ENCODE peak calls at places on chromosome 15, in seven cellular contexts. I, T, O, R, A, F and M are unnamed samples.

GRCh38 chr15:45991863-45992262 is 357.0 kb downstream of the SQOR start:
- DNase-seq in I (no peak), T (no peak), O (no peak), R (no peak), A (no peak), F (no peak), M (no peak)

GRCh38 chr15:83848315-83849050 is 194.6 kb downstream of the ADAMTSL3 start:
- DNase-seq in I (peak), T (no peak), O (no peak), R (no peak), A (no peak), F (no peak), M (no peak)

GRCh38 chr15:62966294-62966693 is 76.3 kb upstream of the TPM1 start:
- DNase-seq in I (no peak), T (no peak), O (no peak), R (no peak), A (no peak), F (no peak), M (no peak)

GRCh38 chr15:89009080-89009479 is 79.2 kb upstream of the ABHD2 start:
- DNase-seq in I (no peak), T (no peak), O (no peak), R (no peak), A (no peak), F (no peak), M (no peak)

GRCh38 chr15:73746883-73747282 is 6.3 kb downstream of the INSYN1 start:
- DNase-seq in I (no peak), T (no peak), O (no peak), R (no peak), A (no peak), F (no peak), M (no peak)

GRCh38 chr15:91921821-91922198 is 68.3 kb downstream of the SLCO3A1 start:
- DNase-seq in I (no peak), T (no peak), O (no peak), R (no peak), A (no peak), F (peak), M (no peak)

GRCh38 chr15:38991126-38991525 is 426.5 kb upstream of the RASGRP1 start:
- DNase-seq in I (peak), T (no peak), O (no peak), R (no peak), A (no peak), F (peak), M (no peak)

GRCh38 chr15:56045068-56045748 is 51.8 kb upstream of the NEDD4 start:
- DNase-seq in I (peak), T (no peak), O (no peak), R (no peak), A (no peak), F (no peak), M (no peak)

GRCh38 chr15:39282663-39283208 is 298.1 kb upstream of the THBS1 start:
- DNase-seq in I (no peak), T (no peak), O (no peak), R (no peak), A (no peak), F (no peak), M (no peak)

GRCh38 chr15:58179741-58180381 is 41.7 kb downstream of the AQP9 start:
- DNase-seq in I (peak), T (no peak), O (no peak), R (no peak), A (no peak), F (no peak), M (no peak)

GRCh38 chr15:87720235-87720634 is 536.3 kb downstream of the NTRK3 start:
- DNase-seq in I (no peak), T (no peak), O (no peak), R (no peak), A (no peak), F (no peak), M (no peak)

GRCh38 chr15:85711590-85712192 is 83.0 kb downstream of the KLHL25 start:
- DNase-seq in I (no peak), T (no peak), O (no peak), R (no peak), A (no peak), F (no peak), M (no peak)

GRCh38 chr15:31327674-31328424 is 1.2 kb downstream of the KLF13 start:
- DNase-seq in I (peak), T (peak), O (peak), R (peak), A (peak), F (peak), M (peak)

GRCh38 chr15:74385442-74386132 is 18.1 kb upstream of the CYP11A1 start:
- DNase-seq in I (no peak), T (no peak), O (peak), R (no peak), A (no peak), F (no peak), M (peak)

GRCh38 chr15:84699538-84700191 is 16.3 kb downstream of the SEC11A start:
- DNase-seq in I (no peak), T (no peak), O (no peak), R (no peak), A (no peak), F (no peak), M (no peak)

GRCh38 chr15:29747837-29748417 is 74.3 kb downstream of the TJP1 start:
- DNase-seq in I (peak), T (no peak), O (no peak), R (no peak), A (no peak), F (no peak), M (no peak)

GRCh38 chr15:59352683-59353082 is 20.0 kb downstream of the MYO1E start:
- DNase-seq in I (no peak), T (no peak), O (no peak), R (no peak), A (no peak), F (no peak), M (no peak)
- H3K4me3 ChIP-seq in I (no peak), T (no peak), O (no peak), R (no peak), A (peak), F (no peak), M (no peak)

DNA sequence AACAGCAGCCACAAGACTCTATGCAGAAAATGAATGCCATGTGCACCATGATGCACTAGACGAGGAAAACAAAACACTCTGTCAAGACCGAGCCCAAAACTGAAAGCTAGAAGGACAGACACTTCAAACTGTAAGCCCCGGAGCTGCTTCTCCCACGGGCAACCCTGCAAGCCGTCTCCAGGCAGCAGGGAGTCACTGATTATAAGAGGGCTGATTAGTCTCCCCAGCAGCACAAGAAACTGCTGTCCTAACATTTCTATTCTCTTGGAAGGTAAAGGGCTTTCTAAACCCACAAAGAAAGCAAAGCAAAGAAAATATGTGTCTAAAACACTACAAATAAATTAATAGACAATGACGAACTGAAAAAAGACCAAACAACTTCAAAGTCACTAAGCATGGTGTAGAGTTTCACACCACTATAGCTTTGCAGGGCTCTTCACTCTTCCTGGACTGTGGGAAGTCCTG is 15.5 kb downstream of the TBC1D2B start:
- DNase-seq in I (peak), T (no peak), O (no peak), R (no peak), A (no peak), F (no peak), M (no peak)
- H3K4me3 ChIP-seq in I (no peak), T (peak), O (peak), R (no peak), A (peak), F (no peak), M (no peak)

GRCh38 chr15:71806452-71806931 is 3.9 kb upstream of the NR2E3 start:
- DNase-seq in I (peak), T (no peak), O (no peak), R (no peak), A (no peak), F (peak), M (no peak)
- H3K4me3 ChIP-seq in I (no peak), T (no peak), O (no peak), R (no peak), A (no peak), F (peak), M (no peak)

DNA sequence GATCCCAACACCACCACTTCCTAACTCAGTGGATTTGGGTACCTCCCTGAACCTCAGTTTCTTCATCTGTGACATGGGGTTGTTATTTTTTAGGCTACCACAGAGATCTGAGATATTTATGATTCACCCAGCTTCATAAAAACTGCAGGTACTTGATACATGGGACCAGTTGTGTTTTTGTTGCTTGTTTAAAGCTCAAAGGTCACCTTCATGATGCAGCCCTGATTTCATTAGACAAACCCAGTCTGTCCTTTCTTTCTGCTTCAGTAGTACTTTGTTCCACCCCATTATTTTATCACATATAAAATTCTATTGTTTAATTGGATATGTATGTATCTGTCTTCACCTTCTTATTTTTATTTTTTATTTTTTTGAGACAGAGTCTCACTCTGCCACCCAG is 57.4 kb upstream of the C15orf61 start:
- DNase-seq in I (no peak), T (no peak), O (no peak), R (no peak), A (no peak), F (no peak), M (no peak)
- H3K4me3 ChIP-seq in I (no peak), T (no peak), O (no peak), R (no peak), A (no peak), F (no peak), M (no peak)

GRCh38 chr15:81007428-81008064 is 6.8 kb downstream of the TLNRD1 start:
- DNase-seq in I (no peak), T (no peak), O (no peak), R (no peak), A (no peak), F (no peak), M (no peak)
- H3K4me3 ChIP-seq in I (no peak), T (no peak), O (no peak), R (no peak), A (no peak), F (no peak), M (no peak)